ENCODE peak calls at places on chromosomes 3 and 15, in ten cellular contexts. One of them, this sample, is unnamed.

GRCh38 chr3:180316321-180316720 is 279.6 kb upstream of the PEX5L start:
- DNase-seq in AG04450: no peak
- DNase-seq in GM13976: no peak
- DNase-seq in gastrocnemius medialis: no peak
- DNase-seq in right lobe of liver: no peak
- DNase-seq in fibroblast of pulmonary artery: no peak
- DNase-seq in neural progenitor cell: no peak
- DNase-seq in neural crest cell: no peak
- DNase-seq in tibial nerve: no peak
- DNase-seq in sigmoid colon: no peak
- DNase-seq in this sample: no peak

GRCh38 chr15:89785771-89786135 is 9.6 kb downstream of the MESP2 start:
- DNase-seq in fibroblast of pulmonary artery: peak
- DNase-seq in neural crest cell: no peak
- DNase-seq in gastrocnemius medialis: no peak
- DNase-seq in tibial nerve: no peak
- DNase-seq in right lobe of liver: no peak
- DNase-seq in neural progenitor cell: no peak
- DNase-seq in AG04450: no peak
- DNase-seq in sigmoid colon: no peak
- DNase-seq in GM13976: no peak
- DNase-seq in this sample: no peak

GRCh38 chr15:56758770-56759449 is 25.6 kb upstream of the ZNF280D start:
- DNase-seq in neural crest cell: no peak
- DNase-seq in neural progenitor cell: no peak
- DNase-seq in AG04450: no peak
- DNase-seq in gastrocnemius medialis: no peak
- DNase-seq in right lobe of liver: no peak
- DNase-seq in sigmoid colon: no peak
- DNase-seq in fibroblast of pulmonary artery: peak
- DNase-seq in tibial nerve: no peak
- DNase-seq in GM13976: no peak
- DNase-seq in this sample: no peak

GRCh38 chr3:120567370-120568197 is 28.6 kb upstream of the NDUFB4 start:
- DNase-seq in sigmoid colon: peak
- DNase-seq in right lobe of liver: no peak
- DNase-seq in tibial nerve: no peak
- DNase-seq in AG04450: no peak
- DNase-seq in GM13976: no peak
- DNase-seq in fibroblast of pulmonary artery: peak
- DNase-seq in neural progenitor cell: peak
- DNase-seq in neural crest cell: no peak
- DNase-seq in gastrocnemius medialis: no peak
- DNase-seq in this sample: no peak

GRCh38 chr3:129526121-129526900 is 2.1 kb upstream of the RHO start:
- DNase-seq in GM13976: peak
- DNase-seq in gastrocnemius medialis: no peak
- DNase-seq in neural progenitor cell: peak
- DNase-seq in sigmoid colon: no peak
- DNase-seq in AG04450: no peak
- DNase-seq in right lobe of liver: no peak
- DNase-seq in tibial nerve: no peak
- DNase-seq in neural crest cell: no peak
- DNase-seq in fibroblast of pulmonary artery: no peak
- DNase-seq in this sample: peak

GRCh38 chr3:11157406-11157805 is 3.1 kb downstream of the HRH1 start:
- DNase-seq in sigmoid colon: no peak
- DNase-seq in right lobe of liver: no peak
- DNase-seq in fibroblast of pulmonary artery: no peak
- DNase-seq in neural crest cell: no peak
- DNase-seq in AG04450: no peak
- DNase-seq in gastrocnemius medialis: no peak
- DNase-seq in tibial nerve: no peak
- DNase-seq in GM13976: no peak
- DNase-seq in neural progenitor cell: no peak
- DNase-seq in this sample: no peak

GRCh38 chr15:83365370-83365938 is 81.0 kb upstream of the BNC1 start:
- DNase-seq in neural progenitor cell: peak
- DNase-seq in tibial nerve: no peak
- DNase-seq in gastrocnemius medialis: no peak
- DNase-seq in AG04450: no peak
- DNase-seq in neural crest cell: peak
- DNase-seq in GM13976: no peak
- DNase-seq in fibroblast of pulmonary artery: peak
- DNase-seq in right lobe of liver: no peak
- DNase-seq in sigmoid colon: no peak
- DNase-seq in this sample: peak

GRCh38 chr3:126954141-126954845 is 28.6 kb upstream of the PLXNA1 start:
- DNase-seq in GM13976: peak
- DNase-seq in tibial nerve: no peak
- DNase-seq in neural crest cell: no peak
- DNase-seq in gastrocnemius medialis: no peak
- DNase-seq in neural progenitor cell: no peak
- DNase-seq in right lobe of liver: no peak
- DNase-seq in sigmoid colon: peak
- DNase-seq in fibroblast of pulmonary artery: no peak
- DNase-seq in AG04450: no peak
- DNase-seq in this sample: peak

GRCh38 chr3:185822221-185822956 is 2.5 kb downstream of the IGF2BP2 start:
- DNase-seq in AG04450: no peak
- DNase-seq in fibroblast of pulmonary artery: peak
- DNase-seq in sigmoid colon: no peak
- DNase-seq in right lobe of liver: no peak
- DNase-seq in GM13976: no peak
- DNase-seq in neural progenitor cell: no peak
- DNase-seq in tibial nerve: no peak
- DNase-seq in gastrocnemius medialis: no peak
- DNase-seq in neural crest cell: no peak
- DNase-seq in this sample: no peak

GRCh38 chr3:152258448-152259302 is 10.1 kb upstream of the MBNL1 start:
- DNase-seq in neural crest cell: no peak
- DNase-seq in right lobe of liver: peak
- DNase-seq in AG04450: peak
- DNase-seq in tibial nerve: no peak
- DNase-seq in fibroblast of pulmonary artery: peak
- DNase-seq in gastrocnemius medialis: peak
- DNase-seq in GM13976: no peak
- DNase-seq in neural progenitor cell: no peak
- DNase-seq in sigmoid colon: peak
- DNase-seq in this sample: peak

GRCh38 chr3:42057561-42058211 is 33.5 kb upstream of the TRAK1 start:
- DNase-seq in fibroblast of pulmonary artery: no peak
- DNase-seq in gastrocnemius medialis: no peak
- DNase-seq in sigmoid colon: peak
- DNase-seq in AG04450: no peak
- DNase-seq in tibial nerve: no peak
- DNase-seq in neural progenitor cell: no peak
- DNase-seq in GM13976: peak
- DNase-seq in right lobe of liver: no peak
- DNase-seq in neural crest cell: no peak
- DNase-seq in this sample: no peak

GRCh38 chr3:37537914-37538691 is 323.6 kb upstream of the CTDSPL start:
- DNase-seq in GM13976: no peak
- DNase-seq in tibial nerve: no peak
- DNase-seq in neural crest cell: no peak
- DNase-seq in neural progenitor cell: no peak
- DNase-seq in right lobe of liver: no peak
- DNase-seq in gastrocnemius medialis: no peak
- DNase-seq in sigmoid colon: no peak
- DNase-seq in AG04450: no peak
- DNase-seq in fibroblast of pulmonary artery: peak
- DNase-seq in this sample: no peak

GRCh38 chr3:18234717-18235335 is 190.3 kb downstream of the SATB1 start:
- DNase-seq in fibroblast of pulmonary artery: no peak
- DNase-seq in right lobe of liver: no peak
- DNase-seq in sigmoid colon: no peak
- DNase-seq in neural progenitor cell: no peak
- DNase-seq in AG04450: no peak
- DNase-seq in neural crest cell: no peak
- DNase-seq in GM13976: no peak
- DNase-seq in tibial nerve: no peak
- DNase-seq in gastrocnemius medialis: no peak
- DNase-seq in this sample: no peak

GRCh38 chr15:65028921-65029735 is at the start of gene MTFMT:
- DNase-seq in tibial nerve: peak
- DNase-seq in AG04450: no peak
- DNase-seq in sigmoid colon: peak
- DNase-seq in GM13976: peak
- DNase-seq in gastrocnemius medialis: peak
- DNase-seq in neural crest cell: peak
- DNase-seq in right lobe of liver: peak
- DNase-seq in neural progenitor cell: peak
- DNase-seq in fibroblast of pulmonary artery: peak
- DNase-seq in this sample: peak
- TF ChIP-seq CTCF in tibial nerve: no peak
- TF ChIP-seq CTCF in AG04450: no peak
- TF ChIP-seq CTCF in sigmoid colon: no peak
- TF ChIP-seq CTCF in GM13976: no peak
- TF ChIP-seq CTCF in gastrocnemius medialis: no peak
- TF ChIP-seq CTCF in neural crest cell: peak
- TF ChIP-seq CTCF in right lobe of liver: no peak
- TF ChIP-seq CTCF in neural progenitor cell: no peak
- TF ChIP-seq CTCF in fibroblast of pulmonary artery: no peak
- TF ChIP-seq CTCF in this sample: no peak

GRCh38 chr15:61640751-61641150 is 411.6 kb upstream of the RORA start:
- DNase-seq in AG04450: no peak
- DNase-seq in GM13976: no peak
- DNase-seq in neural crest cell: no peak
- DNase-seq in right lobe of liver: no peak
- DNase-seq in tibial nerve: no peak
- DNase-seq in fibroblast of pulmonary artery: no peak
- DNase-seq in gastrocnemius medialis: no peak
- DNase-seq in neural progenitor cell: peak
- DNase-seq in sigmoid colon: no peak
- DNase-seq in this sample: no peak

GRCh38 chr15:61644550-61644949 is 415.4 kb upstream of the RORA start:
- DNase-seq in GM13976: no peak
- DNase-seq in tibial nerve: no peak
- DNase-seq in neural crest cell: no peak
- DNase-seq in gastrocnemius medialis: no peak
- DNase-seq in sigmoid colon: no peak
- DNase-seq in fibroblast of pulmonary artery: peak
- DNase-seq in AG04450: no peak
- DNase-seq in right lobe of liver: no peak
- DNase-seq in neural progenitor cell: no peak
- DNase-seq in this sample: no peak

GRCh38 chr15:61639491-61639890 is 410.4 kb upstream of the RORA start:
- DNase-seq in gastrocnemius medialis: peak
- DNase-seq in AG04450: no peak
- DNase-seq in neural crest cell: no peak
- DNase-seq in sigmoid colon: no peak
- DNase-seq in GM13976: no peak
- DNase-seq in fibroblast of pulmonary artery: no peak
- DNase-seq in right lobe of liver: no peak
- DNase-seq in tibial nerve: no peak
- DNase-seq in neural progenitor cell: no peak
- DNase-seq in this sample: peak

DNA sequence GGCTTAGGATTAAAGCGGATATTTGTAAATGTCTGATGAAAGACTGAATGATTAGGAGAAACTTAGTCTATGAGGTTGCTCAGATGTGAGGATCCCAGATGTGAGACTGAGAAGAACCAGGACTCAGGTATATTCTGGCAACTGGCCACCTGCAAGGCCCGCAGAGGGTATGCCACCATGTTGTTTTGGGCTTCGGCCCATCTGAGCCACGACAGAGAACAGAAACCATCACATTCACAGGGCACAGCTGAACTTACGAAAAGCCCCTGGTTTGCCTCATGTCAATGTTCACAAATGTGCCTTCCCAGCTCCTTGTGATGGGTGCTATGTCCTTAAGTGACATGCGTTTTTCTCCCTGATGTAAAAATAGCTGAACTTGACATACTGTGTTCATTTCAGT is 412.5 kb upstream of the RORA start:
- DNase-seq in neural crest cell: no peak
- DNase-seq in neural progenitor cell: no peak
- DNase-seq in right lobe of liver: no peak
- DNase-seq in sigmoid colon: no peak
- DNase-seq in gastrocnemius medialis: no peak
- DNase-seq in GM13976: no peak
- DNase-seq in fibroblast of pulmonary artery: no peak
- DNase-seq in tibial nerve: no peak
- DNase-seq in AG04450: no peak
- DNase-seq in this sample: no peak
- TF ChIP-seq CTCF in neural crest cell: no peak
- TF ChIP-seq CTCF in neural progenitor cell: no peak
- TF ChIP-seq CTCF in right lobe of liver: no peak
- TF ChIP-seq CTCF in sigmoid colon: no peak
- TF ChIP-seq CTCF in gastrocnemius medialis: no peak
- TF ChIP-seq CTCF in GM13976: no peak
- TF ChIP-seq CTCF in fibroblast of pulmonary artery: no peak
- TF ChIP-seq CTCF in tibial nerve: no peak
- TF ChIP-seq CTCF in AG04450: no peak
- TF ChIP-seq CTCF in this sample: no peak

GRCh38 chr3:148408667-148409066 is 289.0 kb upstream of the AGTR1 start:
- DNase-seq in fibroblast of pulmonary artery: no peak
- DNase-seq in sigmoid colon: no peak
- DNase-seq in right lobe of liver: no peak
- DNase-seq in neural progenitor cell: no peak
- DNase-seq in neural crest cell: no peak
- DNase-seq in AG04450: no peak
- DNase-seq in GM13976: no peak
- DNase-seq in gastrocnemius medialis: no peak
- DNase-seq in tibial nerve: no peak
- DNase-seq in this sample: no peak
- TF ChIP-seq CTCF in fibroblast of pulmonary artery: no peak
- TF ChIP-seq CTCF in sigmoid colon: no peak
- TF ChIP-seq CTCF in right lobe of liver: no peak
- TF ChIP-seq CTCF in neural progenitor cell: no peak
- TF ChIP-seq CTCF in neural crest cell: no peak
- TF ChIP-seq CTCF in AG04450: no peak
- TF ChIP-seq CTCF in GM13976: no peak
- TF ChIP-seq CTCF in gastrocnemius medialis: no peak
- TF ChIP-seq CTCF in tibial nerve: no peak
- TF ChIP-seq CTCF in this sample: no peak

DNA sequence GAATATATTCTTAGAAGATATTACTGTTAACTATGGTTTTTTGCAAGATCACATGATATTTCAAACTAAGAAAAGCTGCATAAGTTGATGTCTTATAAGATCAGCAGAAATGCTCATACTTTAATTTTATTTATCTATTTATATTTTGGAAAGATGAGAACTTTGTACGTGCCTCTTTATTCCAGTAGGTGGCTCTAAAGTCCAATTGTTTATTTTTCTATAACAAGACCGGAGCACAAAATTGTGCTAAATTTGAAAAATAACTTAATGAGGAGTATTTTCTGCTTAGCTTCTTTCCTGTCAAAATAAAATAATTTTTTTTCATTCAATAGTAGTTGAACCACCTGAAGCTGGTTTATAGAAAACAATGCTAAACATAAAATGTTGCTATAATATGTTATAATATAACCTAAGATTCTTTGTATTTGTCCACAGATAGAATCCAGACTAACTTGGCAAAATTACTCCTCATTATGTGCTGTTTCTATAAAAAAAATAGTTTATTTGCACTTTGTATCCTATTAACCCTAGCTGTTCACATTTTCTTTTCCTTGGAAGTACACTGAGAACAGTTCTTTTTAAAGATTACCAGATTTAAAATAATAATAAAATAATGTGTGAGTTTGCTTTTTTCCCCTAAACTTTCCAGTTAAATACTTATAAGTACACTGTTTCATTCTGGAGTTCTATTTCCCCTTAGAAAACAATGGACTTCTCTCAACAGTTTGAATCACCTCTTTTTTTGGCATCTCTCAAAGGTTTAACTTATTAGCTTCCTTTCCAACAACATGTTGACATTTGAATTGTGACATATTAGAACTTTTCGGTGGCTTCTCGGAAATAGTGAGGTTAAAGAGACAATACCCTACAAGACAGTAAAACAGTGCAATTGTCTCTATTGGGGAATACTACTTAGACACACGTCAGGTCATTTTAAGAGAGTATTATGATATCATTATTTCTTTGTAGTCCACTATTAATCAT is 530.0 kb downstream of the MECOM start:
- DNase-seq in right lobe of liver: no peak
- DNase-seq in fibroblast of pulmonary artery: peak
- DNase-seq in neural crest cell: no peak
- DNase-seq in gastrocnemius medialis: no peak
- DNase-seq in GM13976: no peak
- DNase-seq in sigmoid colon: no peak
- DNase-seq in tibial nerve: no peak
- DNase-seq in neural progenitor cell: no peak
- DNase-seq in AG04450: no peak
- DNase-seq in this sample: no peak
- TF ChIP-seq CTCF in right lobe of liver: peak
- TF ChIP-seq CTCF in fibroblast of pulmonary artery: peak
- TF ChIP-seq CTCF in neural crest cell: peak
- TF ChIP-seq CTCF in gastrocnemius medialis: no peak
- TF ChIP-seq CTCF in GM13976: no peak
- TF ChIP-seq CTCF in sigmoid colon: no peak
- TF ChIP-seq CTCF in tibial nerve: peak
- TF ChIP-seq CTCF in neural progenitor cell: peak
- TF ChIP-seq CTCF in AG04450: peak
- TF ChIP-seq CTCF in this sample: peak

This sample was measured in left lung.